ENCODE peak calls at places on chromosomes 1 and 21, in eight cellular contexts. One of them, this sample, is unnamed.

GRCh38 chr1:75134939-75135828 is 996 bp downstream of the LHX8 start:
- DNase-seq in C1 segment of cervical spinal cord: no peak
- DNase-seq in iPS-NIHi11: no peak
- DNase-seq in NCI-H1092: no peak
- DNase-seq in iris pigment epithelial cell: no peak
- DNase-seq in astrocyte of the hippocampus: peak; percentile 35
- DNase-seq in sciatic nerve: no peak
- DNase-seq in EL: no peak
- DNase-seq in this sample: no peak

GRCh38 chr1:157955860-157956259 is 37.6 kb upstream of the KIRREL1 start:
- DNase-seq in EL: no peak
- DNase-seq in sciatic nerve: no peak
- DNase-seq in astrocyte of the hippocampus: no peak
- DNase-seq in C1 segment of cervical spinal cord: no peak
- DNase-seq in iPS-NIHi11: no peak
- DNase-seq in NCI-H1092: no peak
- DNase-seq in iris pigment epithelial cell: no peak
- DNase-seq in this sample: no peak

GRCh38 chr1:16920951-16921350 is 780 bp upstream of the CROCC start:
- DNase-seq in sciatic nerve: no peak
- DNase-seq in iris pigment epithelial cell: no peak
- DNase-seq in EL: no peak
- DNase-seq in NCI-H1092: no peak
- DNase-seq in iPS-NIHi11: no peak
- DNase-seq in C1 segment of cervical spinal cord: no peak
- DNase-seq in astrocyte of the hippocampus: no peak
- DNase-seq in this sample: no peak

GRCh38 chr1:30823969-30824735 is 66.6 kb upstream of the LAPTM5 start:
- DNase-seq in iPS-NIHi11: peak; percentile 100
- DNase-seq in sciatic nerve: peak; percentile 96
- DNase-seq in NCI-H1092: peak; percentile 98
- DNase-seq in C1 segment of cervical spinal cord: peak; percentile 92
- DNase-seq in iris pigment epithelial cell: peak; percentile 100
- DNase-seq in astrocyte of the hippocampus: peak; percentile 100
- DNase-seq in EL: peak; percentile 99
- DNase-seq in this sample: peak; percentile 100

GRCh38 chr1:227120827-227121226 is 180.7 kb downstream of the COQ8A start:
- DNase-seq in NCI-H1092: no peak
- DNase-seq in C1 segment of cervical spinal cord: no peak
- DNase-seq in sciatic nerve: no peak
- DNase-seq in astrocyte of the hippocampus: no peak
- DNase-seq in iPS-NIHi11: no peak
- DNase-seq in EL: no peak
- DNase-seq in iris pigment epithelial cell: no peak
- DNase-seq in this sample: no peak

GRCh38 chr1:28592314-28593071 is 428 bp downstream of the RAB42 start:
- DNase-seq in EL: peak; percentile 21
- DNase-seq in sciatic nerve: no peak
- DNase-seq in C1 segment of cervical spinal cord: no peak
- DNase-seq in iris pigment epithelial cell: no peak
- DNase-seq in astrocyte of the hippocampus: peak; percentile 38
- DNase-seq in NCI-H1092: no peak
- DNase-seq in iPS-NIHi11: peak; percentile 77
- DNase-seq in this sample: no peak

GRCh38 chr1:62325696-62326095 is 6.5 kb upstream of the KANK4 start:
- DNase-seq in iPS-NIHi11: no peak
- DNase-seq in iris pigment epithelial cell: peak; percentile 45
- DNase-seq in NCI-H1092: no peak
- DNase-seq in astrocyte of the hippocampus: peak; percentile 78
- DNase-seq in EL: peak; percentile 88
- DNase-seq in sciatic nerve: no peak
- DNase-seq in C1 segment of cervical spinal cord: no peak
- DNase-seq in this sample: peak; percentile 81

GRCh38 chr1:10515627-10516026 is 40.9 kb downstream of the PEX14 start:
- DNase-seq in C1 segment of cervical spinal cord: no peak
- DNase-seq in iris pigment epithelial cell: no peak
- DNase-seq in EL: no peak
- DNase-seq in sciatic nerve: peak; percentile 42
- DNase-seq in iPS-NIHi11: no peak
- DNase-seq in astrocyte of the hippocampus: peak; percentile 32
- DNase-seq in NCI-H1092: no peak
- DNase-seq in this sample: no peak

GRCh38 chr1:183306317-183307042 is 111.7 kb downstream of the NMNAT2 start:
- DNase-seq in iris pigment epithelial cell: no peak
- DNase-seq in iPS-NIHi11: peak; percentile 46
- DNase-seq in NCI-H1092: no peak
- DNase-seq in astrocyte of the hippocampus: no peak
- DNase-seq in EL: no peak
- DNase-seq in C1 segment of cervical spinal cord: no peak
- DNase-seq in sciatic nerve: no peak
- DNase-seq in this sample: no peak

GRCh38 chr1:209527372-209527771 is 56.1 kb upstream of the CAMK1G start:
- DNase-seq in astrocyte of the hippocampus: peak; percentile 23
- DNase-seq in EL: peak; percentile 84
- DNase-seq in NCI-H1092: no peak
- DNase-seq in sciatic nerve: no peak
- DNase-seq in C1 segment of cervical spinal cord: no peak
- DNase-seq in iris pigment epithelial cell: peak; percentile 81
- DNase-seq in iPS-NIHi11: no peak
- DNase-seq in this sample: peak; percentile 74

GRCh38 chr1:216528816-216529215 is 105.6 kb upstream of the USH2A start:
- DNase-seq in iris pigment epithelial cell: no peak
- DNase-seq in astrocyte of the hippocampus: no peak
- DNase-seq in iPS-NIHi11: no peak
- DNase-seq in C1 segment of cervical spinal cord: no peak
- DNase-seq in NCI-H1092: no peak
- DNase-seq in sciatic nerve: no peak
- DNase-seq in EL: no peak
- DNase-seq in this sample: no peak

GRCh38 chr1:164770149-164770529 is 211.2 kb downstream of the PBX1 start:
- DNase-seq in astrocyte of the hippocampus: no peak
- DNase-seq in sciatic nerve: no peak
- DNase-seq in EL: no peak
- DNase-seq in iPS-NIHi11: no peak
- DNase-seq in C1 segment of cervical spinal cord: no peak
- DNase-seq in NCI-H1092: no peak
- DNase-seq in iris pigment epithelial cell: no peak
- DNase-seq in this sample: no peak

GRCh38 chr21:15495965-15496364 is 233.8 kb upstream of the USP25 start:
- DNase-seq in iris pigment epithelial cell: peak; percentile 40
- DNase-seq in EL: peak; percentile 51
- DNase-seq in astrocyte of the hippocampus: peak; percentile 2
- DNase-seq in sciatic nerve: no peak
- DNase-seq in NCI-H1092: no peak
- DNase-seq in iPS-NIHi11: no peak
- DNase-seq in C1 segment of cervical spinal cord: no peak
- DNase-seq in this sample: peak; percentile 85

GRCh38 chr1:71693581-71693980 is 588.8 kb downstream of the NEGR1 start:
- DNase-seq in sciatic nerve: no peak
- DNase-seq in astrocyte of the hippocampus: no peak
- DNase-seq in EL: no peak
- DNase-seq in iris pigment epithelial cell: no peak
- DNase-seq in C1 segment of cervical spinal cord: no peak
- DNase-seq in iPS-NIHi11: no peak
- DNase-seq in NCI-H1092: no peak
- DNase-seq in this sample: no peak

GRCh38 chr1:244201750-244202149 is 150.7 kb downstream of the ZBTB18 start:
- DNase-seq in sciatic nerve: no peak
- DNase-seq in iPS-NIHi11: no peak
- DNase-seq in C1 segment of cervical spinal cord: no peak
- DNase-seq in astrocyte of the hippocampus: no peak
- DNase-seq in NCI-H1092: no peak
- DNase-seq in iris pigment epithelial cell: no peak
- DNase-seq in EL: no peak
- DNase-seq in this sample: no peak

GRCh38 chr21:36508948-36509347 is 29.0 kb upstream of the CLDN14 start:
- DNase-seq in NCI-H1092: no peak
- DNase-seq in iris pigment epithelial cell: no peak
- DNase-seq in astrocyte of the hippocampus: no peak
- DNase-seq in sciatic nerve: no peak
- DNase-seq in C1 segment of cervical spinal cord: no peak
- DNase-seq in EL: no peak
- DNase-seq in iPS-NIHi11: no peak
- DNase-seq in this sample: no peak

GRCh38 chr1:203367051-203367450 is 16.1 kb upstream of the FMOD start:
- DNase-seq in iPS-NIHi11: no peak
- DNase-seq in C1 segment of cervical spinal cord: no peak
- DNase-seq in EL: no peak
- DNase-seq in astrocyte of the hippocampus: no peak
- DNase-seq in sciatic nerve: no peak
- DNase-seq in NCI-H1092: peak; percentile 95
- DNase-seq in iris pigment epithelial cell: no peak
- DNase-seq in this sample: no peak

GRCh38 chr21:45270306-45270821 is 17.3 kb downstream of the POFUT2 start:
- DNase-seq in sciatic nerve: peak; percentile 45
- DNase-seq in astrocyte of the hippocampus: no peak
- DNase-seq in iPS-NIHi11: no peak
- DNase-seq in iris pigment epithelial cell: peak; percentile 32
- DNase-seq in C1 segment of cervical spinal cord: no peak
- DNase-seq in EL: no peak
- DNase-seq in NCI-H1092: no peak
- DNase-seq in this sample: no peak

GRCh38 chr1:204591473-204592090 is 75.4 kb downstream of the MDM4 start:
- DNase-seq in iris pigment epithelial cell: peak; percentile 69
- DNase-seq in NCI-H1092: no peak
- DNase-seq in EL: peak; percentile 79
- DNase-seq in C1 segment of cervical spinal cord: no peak
- DNase-seq in iPS-NIHi11: no peak
- DNase-seq in sciatic nerve: no peak
- DNase-seq in astrocyte of the hippocampus: peak; percentile 36
- DNase-seq in this sample: peak; percentile 63

GRCh38 chr1:197200468-197200899 is 54.0 kb upstream of the ASPM start:
- DNase-seq in C1 segment of cervical spinal cord: no peak
- DNase-seq in astrocyte of the hippocampus: peak; percentile 45
- DNase-seq in iPS-NIHi11: no peak
- DNase-seq in iris pigment epithelial cell: peak; percentile 45
- DNase-seq in EL: peak; percentile 31
- DNase-seq in sciatic nerve: no peak
- DNase-seq in NCI-H1092: no peak
- DNase-seq in this sample: peak; percentile 30

GRCh38 chr21:29637553-29637952 is 302.2 kb downstream of the GRIK1 start:
- DNase-seq in astrocyte of the hippocampus: no peak
- DNase-seq in EL: no peak
- DNase-seq in C1 segment of cervical spinal cord: no peak
- DNase-seq in NCI-H1092: no peak
- DNase-seq in iris pigment epithelial cell: no peak
- DNase-seq in iPS-NIHi11: no peak
- DNase-seq in sciatic nerve: no peak
- DNase-seq in this sample: no peak

GRCh38 chr1:110053557-110054428 is 16.7 kb downstream of the ALX3 start:
- DNase-seq in iPS-NIHi11: peak; percentile 85
- DNase-seq in NCI-H1092: peak; percentile 11
- DNase-seq in astrocyte of the hippocampus: peak; percentile 69
- DNase-seq in sciatic nerve: peak; percentile 85
- DNase-seq in C1 segment of cervical spinal cord: peak; percentile 33
- DNase-seq in iris pigment epithelial cell: peak; percentile 39
- DNase-seq in EL: peak; percentile 62
- DNase-seq in this sample: peak; percentile 42

GRCh38 chr1:190754769-190755168 is 277.1 kb upstream of the BRINP3 start:
- DNase-seq in sciatic nerve: no peak
- DNase-seq in iris pigment epithelial cell: peak; percentile 71
- DNase-seq in NCI-H1092: no peak
- DNase-seq in astrocyte of the hippocampus: peak; percentile 5
- DNase-seq in C1 segment of cervical spinal cord: no peak
- DNase-seq in iPS-NIHi11: no peak
- DNase-seq in EL: peak; percentile 11
- DNase-seq in this sample: peak; percentile 6

GRCh38 chr1:198107041-198107440 is 49.8 kb upstream of the NEK7 start:
- DNase-seq in NCI-H1092: no peak
- DNase-seq in iris pigment epithelial cell: peak; percentile 70
- DNase-seq in sciatic nerve: no peak
- DNase-seq in iPS-NIHi11: no peak
- DNase-seq in EL: peak; percentile 42
- DNase-seq in astrocyte of the hippocampus: no peak
- DNase-seq in C1 segment of cervical spinal cord: no peak
- DNase-seq in this sample: peak; percentile 67

GRCh38 chr1:41427022-41427942 is 57.2 kb downstream of the EDN2 start:
- DNase-seq in EL: no peak
- DNase-seq in iris pigment epithelial cell: no peak
- DNase-seq in sciatic nerve: no peak
- DNase-seq in iPS-NIHi11: no peak
- DNase-seq in NCI-H1092: no peak
- DNase-seq in C1 segment of cervical spinal cord: no peak
- DNase-seq in astrocyte of the hippocampus: no peak
- DNase-seq in this sample: no peak

GRCh38 chr1:183228650-183229220 is 42.7 kb downstream of the LAMC2 start:
- DNase-seq in iPS-NIHi11: no peak
- DNase-seq in iris pigment epithelial cell: no peak
- DNase-seq in C1 segment of cervical spinal cord: no peak
- DNase-seq in EL: no peak
- DNase-seq in sciatic nerve: no peak
- DNase-seq in NCI-H1092: no peak
- DNase-seq in astrocyte of the hippocampus: no peak
- DNase-seq in this sample: no peak